ENCODE peak calls at places on chromosomes 11 and 22, in nine cellular contexts. One of them, this sample, is unnamed.

GRCh38 chr11:116703421-116703820 is 69.4 kb downstream of the BUD13 start:
- DNase-seq in stimulated activated CD8-positive, alpha-beta memory T cell treated with anti-CD3 and anti-CD28 coated beads, Interleukin-15, amount 100 ng/mL, for 1 hour: no peak
- DNase-seq in hypothalamus: peak
- DNase-seq in left kidney: peak
- DNase-seq in NCI-H774: peak
- DNase-seq in MV-4-11: peak
- DNase-seq in memory B cell: no peak
- DNase-seq in activated naive CD8-positive, alpha-beta T cell treated with anti-CD3 and anti-CD28 coated beads, Interleukin-2, amount 50 U/mL, for 24 hours: no peak
- DNase-seq in renal cortical epithelial cell: no peak
- DNase-seq in this sample: no peak

GRCh38 chr11:120735035-120735434 is 223.5 kb downstream of the GRIK4 start:
- DNase-seq in MV-4-11: no peak
- DNase-seq in hypothalamus: no peak
- DNase-seq in stimulated activated CD8-positive, alpha-beta memory T cell treated with anti-CD3 and anti-CD28 coated beads, Interleukin-15, amount 100 ng/mL, for 1 hour: no peak
- DNase-seq in memory B cell: no peak
- DNase-seq in activated naive CD8-positive, alpha-beta T cell treated with anti-CD3 and anti-CD28 coated beads, Interleukin-2, amount 50 U/mL, for 24 hours: no peak
- DNase-seq in NCI-H774: no peak
- DNase-seq in left kidney: no peak
- DNase-seq in renal cortical epithelial cell: no peak
- DNase-seq in this sample: no peak

GRCh38 chr11:8832571-8833260 is 78.3 kb upstream of the AKIP1 start:
- DNase-seq in stimulated activated CD8-positive, alpha-beta memory T cell treated with anti-CD3 and anti-CD28 coated beads, Interleukin-15, amount 100 ng/mL, for 1 hour: no peak
- DNase-seq in activated naive CD8-positive, alpha-beta T cell treated with anti-CD3 and anti-CD28 coated beads, Interleukin-2, amount 50 U/mL, for 24 hours: peak
- DNase-seq in left kidney: peak
- DNase-seq in memory B cell: no peak
- DNase-seq in MV-4-11: peak
- DNase-seq in hypothalamus: no peak
- DNase-seq in renal cortical epithelial cell: peak
- DNase-seq in NCI-H774: no peak
- DNase-seq in this sample: no peak

GRCh38 chr11:32331098-32331497 is 104.2 kb downstream of the WT1 start:
- DNase-seq in MV-4-11: no peak
- DNase-seq in memory B cell: no peak
- DNase-seq in stimulated activated CD8-positive, alpha-beta memory T cell treated with anti-CD3 and anti-CD28 coated beads, Interleukin-15, amount 100 ng/mL, for 1 hour: no peak
- DNase-seq in hypothalamus: no peak
- DNase-seq in left kidney: peak
- DNase-seq in NCI-H774: no peak
- DNase-seq in activated naive CD8-positive, alpha-beta T cell treated with anti-CD3 and anti-CD28 coated beads, Interleukin-2, amount 50 U/mL, for 24 hours: no peak
- DNase-seq in renal cortical epithelial cell: no peak
- DNase-seq in this sample: no peak

GRCh38 chr11:115911656-115912055 is 407.4 kb upstream of the CADM1 start:
- DNase-seq in MV-4-11: no peak
- DNase-seq in hypothalamus: no peak
- DNase-seq in memory B cell: no peak
- DNase-seq in stimulated activated CD8-positive, alpha-beta memory T cell treated with anti-CD3 and anti-CD28 coated beads, Interleukin-15, amount 100 ng/mL, for 1 hour: no peak
- DNase-seq in renal cortical epithelial cell: peak
- DNase-seq in activated naive CD8-positive, alpha-beta T cell treated with anti-CD3 and anti-CD28 coated beads, Interleukin-2, amount 50 U/mL, for 24 hours: no peak
- DNase-seq in left kidney: no peak
- DNase-seq in NCI-H774: no peak
- DNase-seq in this sample: no peak

GRCh38 chr11:35029979-35030378 is 109.0 kb upstream of the CD44 start:
- DNase-seq in left kidney: no peak
- DNase-seq in hypothalamus: no peak
- DNase-seq in stimulated activated CD8-positive, alpha-beta memory T cell treated with anti-CD3 and anti-CD28 coated beads, Interleukin-15, amount 100 ng/mL, for 1 hour: no peak
- DNase-seq in MV-4-11: peak
- DNase-seq in memory B cell: no peak
- DNase-seq in renal cortical epithelial cell: peak
- DNase-seq in NCI-H774: no peak
- DNase-seq in activated naive CD8-positive, alpha-beta T cell treated with anti-CD3 and anti-CD28 coated beads, Interleukin-2, amount 50 U/mL, for 24 hours: no peak
- DNase-seq in this sample: no peak

GRCh38 chr11:35088226-35088625 is 50.7 kb upstream of the CD44 start:
- DNase-seq in renal cortical epithelial cell: peak
- DNase-seq in left kidney: no peak
- DNase-seq in MV-4-11: no peak
- DNase-seq in stimulated activated CD8-positive, alpha-beta memory T cell treated with anti-CD3 and anti-CD28 coated beads, Interleukin-15, amount 100 ng/mL, for 1 hour: no peak
- DNase-seq in memory B cell: no peak
- DNase-seq in hypothalamus: no peak
- DNase-seq in NCI-H774: no peak
- DNase-seq in activated naive CD8-positive, alpha-beta T cell treated with anti-CD3 and anti-CD28 coated beads, Interleukin-2, amount 50 U/mL, for 24 hours: no peak
- DNase-seq in this sample: no peak

GRCh38 chr11:23288001-23288783 is 427.9 kb upstream of the CCDC179 start:
- DNase-seq in memory B cell: no peak
- DNase-seq in left kidney: peak
- DNase-seq in stimulated activated CD8-positive, alpha-beta memory T cell treated with anti-CD3 and anti-CD28 coated beads, Interleukin-15, amount 100 ng/mL, for 1 hour: no peak
- DNase-seq in NCI-H774: no peak
- DNase-seq in renal cortical epithelial cell: peak
- DNase-seq in activated naive CD8-positive, alpha-beta T cell treated with anti-CD3 and anti-CD28 coated beads, Interleukin-2, amount 50 U/mL, for 24 hours: no peak
- DNase-seq in hypothalamus: no peak
- DNase-seq in MV-4-11: no peak
- DNase-seq in this sample: no peak

GRCh38 chr11:61626580-61627380 is 45.9 kb upstream of the SYT7 start:
- DNase-seq in activated naive CD8-positive, alpha-beta T cell treated with anti-CD3 and anti-CD28 coated beads, Interleukin-2, amount 50 U/mL, for 24 hours: no peak
- DNase-seq in hypothalamus: no peak
- DNase-seq in memory B cell: no peak
- DNase-seq in renal cortical epithelial cell: peak
- DNase-seq in NCI-H774: peak
- DNase-seq in stimulated activated CD8-positive, alpha-beta memory T cell treated with anti-CD3 and anti-CD28 coated beads, Interleukin-15, amount 100 ng/mL, for 1 hour: no peak
- DNase-seq in MV-4-11: no peak
- DNase-seq in left kidney: peak
- DNase-seq in this sample: peak

GRCh38 chr11:44860967-44861828 is 89.5 kb downstream of the TP53I11 start:
- DNase-seq in MV-4-11: no peak
- DNase-seq in hypothalamus: no peak
- DNase-seq in activated naive CD8-positive, alpha-beta T cell treated with anti-CD3 and anti-CD28 coated beads, Interleukin-2, amount 50 U/mL, for 24 hours: no peak
- DNase-seq in renal cortical epithelial cell: no peak
- DNase-seq in memory B cell: no peak
- DNase-seq in stimulated activated CD8-positive, alpha-beta memory T cell treated with anti-CD3 and anti-CD28 coated beads, Interleukin-15, amount 100 ng/mL, for 1 hour: no peak
- DNase-seq in NCI-H774: no peak
- DNase-seq in left kidney: peak
- DNase-seq in this sample: no peak

GRCh38 chr22:23504522-23504921 is 75.6 kb downstream of the IGLL1 start:
- DNase-seq in left kidney: no peak
- DNase-seq in activated naive CD8-positive, alpha-beta T cell treated with anti-CD3 and anti-CD28 coated beads, Interleukin-2, amount 50 U/mL, for 24 hours: no peak
- DNase-seq in MV-4-11: no peak
- DNase-seq in hypothalamus: no peak
- DNase-seq in memory B cell: no peak
- DNase-seq in renal cortical epithelial cell: no peak
- DNase-seq in NCI-H774: no peak
- DNase-seq in stimulated activated CD8-positive, alpha-beta memory T cell treated with anti-CD3 and anti-CD28 coated beads, Interleukin-15, amount 100 ng/mL, for 1 hour: no peak
- DNase-seq in this sample: no peak

GRCh38 chr11:120712014-120712413 is 200.5 kb downstream of the GRIK4 start:
- DNase-seq in left kidney: no peak
- DNase-seq in stimulated activated CD8-positive, alpha-beta memory T cell treated with anti-CD3 and anti-CD28 coated beads, Interleukin-15, amount 100 ng/mL, for 1 hour: no peak
- DNase-seq in NCI-H774: no peak
- DNase-seq in memory B cell: no peak
- DNase-seq in MV-4-11: no peak
- DNase-seq in renal cortical epithelial cell: no peak
- DNase-seq in activated naive CD8-positive, alpha-beta T cell treated with anti-CD3 and anti-CD28 coated beads, Interleukin-2, amount 50 U/mL, for 24 hours: no peak
- DNase-seq in hypothalamus: no peak
- DNase-seq in this sample: no peak

GRCh38 chr11:57763568-57763967 is 2.0 kb downstream of the CTNND1 start:
- DNase-seq in stimulated activated CD8-positive, alpha-beta memory T cell treated with anti-CD3 and anti-CD28 coated beads, Interleukin-15, amount 100 ng/mL, for 1 hour: no peak
- DNase-seq in left kidney: peak
- DNase-seq in NCI-H774: no peak
- DNase-seq in memory B cell: no peak
- DNase-seq in MV-4-11: no peak
- DNase-seq in activated naive CD8-positive, alpha-beta T cell treated with anti-CD3 and anti-CD28 coated beads, Interleukin-2, amount 50 U/mL, for 24 hours: no peak
- DNase-seq in hypothalamus: no peak
- DNase-seq in renal cortical epithelial cell: peak
- DNase-seq in this sample: peak

GRCh38 chr11:8917157-8917820 is 6.3 kb downstream of the AKIP1 start:
- DNase-seq in renal cortical epithelial cell: peak
- DNase-seq in stimulated activated CD8-positive, alpha-beta memory T cell treated with anti-CD3 and anti-CD28 coated beads, Interleukin-15, amount 100 ng/mL, for 1 hour: no peak
- DNase-seq in memory B cell: no peak
- DNase-seq in hypothalamus: no peak
- DNase-seq in activated naive CD8-positive, alpha-beta T cell treated with anti-CD3 and anti-CD28 coated beads, Interleukin-2, amount 50 U/mL, for 24 hours: no peak
- DNase-seq in NCI-H774: no peak
- DNase-seq in MV-4-11: no peak
- DNase-seq in left kidney: peak
- DNase-seq in this sample: no peak

GRCh38 chr11:84607975-84608787 is 1019.0 kb downstream of the DLG2 start:
- DNase-seq in activated naive CD8-positive, alpha-beta T cell treated with anti-CD3 and anti-CD28 coated beads, Interleukin-2, amount 50 U/mL, for 24 hours: no peak
- DNase-seq in stimulated activated CD8-positive, alpha-beta memory T cell treated with anti-CD3 and anti-CD28 coated beads, Interleukin-15, amount 100 ng/mL, for 1 hour: no peak
- DNase-seq in hypothalamus: no peak
- DNase-seq in memory B cell: no peak
- DNase-seq in MV-4-11: no peak
- DNase-seq in renal cortical epithelial cell: no peak
- DNase-seq in NCI-H774: peak
- DNase-seq in left kidney: no peak
- DNase-seq in this sample: no peak

GRCh38 chr11:110486176-110486575 is 56.4 kb downstream of the FDX1 start:
- DNase-seq in left kidney: no peak
- DNase-seq in stimulated activated CD8-positive, alpha-beta memory T cell treated with anti-CD3 and anti-CD28 coated beads, Interleukin-15, amount 100 ng/mL, for 1 hour: no peak
- DNase-seq in hypothalamus: no peak
- DNase-seq in NCI-H774: no peak
- DNase-seq in activated naive CD8-positive, alpha-beta T cell treated with anti-CD3 and anti-CD28 coated beads, Interleukin-2, amount 50 U/mL, for 24 hours: no peak
- DNase-seq in MV-4-11: no peak
- DNase-seq in memory B cell: no peak
- DNase-seq in renal cortical epithelial cell: no peak
- DNase-seq in this sample: no peak

GRCh38 chr11:41971592-41971991 is 512.1 kb upstream of the LRRC4C start:
- DNase-seq in renal cortical epithelial cell: no peak
- DNase-seq in left kidney: no peak
- DNase-seq in MV-4-11: no peak
- DNase-seq in hypothalamus: no peak
- DNase-seq in activated naive CD8-positive, alpha-beta T cell treated with anti-CD3 and anti-CD28 coated beads, Interleukin-2, amount 50 U/mL, for 24 hours: no peak
- DNase-seq in stimulated activated CD8-positive, alpha-beta memory T cell treated with anti-CD3 and anti-CD28 coated beads, Interleukin-15, amount 100 ng/mL, for 1 hour: no peak
- DNase-seq in memory B cell: no peak
- DNase-seq in NCI-H774: no peak
- DNase-seq in this sample: no peak

GRCh38 chr22:23225724-23226496 is 45.6 kb downstream of the BCR start:
- DNase-seq in stimulated activated CD8-positive, alpha-beta memory T cell treated with anti-CD3 and anti-CD28 coated beads, Interleukin-15, amount 100 ng/mL, for 1 hour: peak
- DNase-seq in hypothalamus: peak
- DNase-seq in renal cortical epithelial cell: peak
- DNase-seq in NCI-H774: no peak
- DNase-seq in activated naive CD8-positive, alpha-beta T cell treated with anti-CD3 and anti-CD28 coated beads, Interleukin-2, amount 50 U/mL, for 24 hours: no peak
- DNase-seq in left kidney: peak
- DNase-seq in memory B cell: no peak
- DNase-seq in MV-4-11: no peak
- DNase-seq in this sample: peak

GRCh38 chr11:6206456-6207180 is 1.3 kb downstream of the C11orf42 start:
- DNase-seq in NCI-H774: no peak
- DNase-seq in MV-4-11: no peak
- DNase-seq in activated naive CD8-positive, alpha-beta T cell treated with anti-CD3 and anti-CD28 coated beads, Interleukin-2, amount 50 U/mL, for 24 hours: no peak
- DNase-seq in left kidney: no peak
- DNase-seq in memory B cell: no peak
- DNase-seq in renal cortical epithelial cell: no peak
- DNase-seq in hypothalamus: no peak
- DNase-seq in stimulated activated CD8-positive, alpha-beta memory T cell treated with anti-CD3 and anti-CD28 coated beads, Interleukin-15, amount 100 ng/mL, for 1 hour: no peak
- DNase-seq in this sample: no peak

GRCh38 chr11:73275381-73275750 is 3.2 kb downstream of the P2RY6 start:
- DNase-seq in left kidney: no peak
- DNase-seq in hypothalamus: no peak
- DNase-seq in renal cortical epithelial cell: no peak
- DNase-seq in NCI-H774: no peak
- DNase-seq in MV-4-11: no peak
- DNase-seq in activated naive CD8-positive, alpha-beta T cell treated with anti-CD3 and anti-CD28 coated beads, Interleukin-2, amount 50 U/mL, for 24 hours: no peak
- DNase-seq in memory B cell: no peak
- DNase-seq in stimulated activated CD8-positive, alpha-beta memory T cell treated with anti-CD3 and anti-CD28 coated beads, Interleukin-15, amount 100 ng/mL, for 1 hour: no peak
- DNase-seq in this sample: no peak

GRCh38 chr11:44750440-44751005 is 23.8 kb downstream of the TSPAN18 start:
- DNase-seq in NCI-H774: no peak
- DNase-seq in MV-4-11: no peak
- DNase-seq in hypothalamus: no peak
- DNase-seq in left kidney: no peak
- DNase-seq in activated naive CD8-positive, alpha-beta T cell treated with anti-CD3 and anti-CD28 coated beads, Interleukin-2, amount 50 U/mL, for 24 hours: no peak
- DNase-seq in renal cortical epithelial cell: no peak
- DNase-seq in memory B cell: no peak
- DNase-seq in stimulated activated CD8-positive, alpha-beta memory T cell treated with anti-CD3 and anti-CD28 coated beads, Interleukin-15, amount 100 ng/mL, for 1 hour: no peak
- DNase-seq in this sample: no peak

This sample was measured in colonic mucosa.